ENCODE peak calls at places on chromosomes 6 and 20, in six cellular contexts. F is GM20000, Q is NB4, N is HFF-Myc, V is spleen, G is choroid plexus epithelial cell. D is an unnamed sample.

GRCh38 chr6:4017847-4018193 is 61.1 kb downstream of the FAM217A start:
- DNase-seq in V (no peak), Q (peak), F (peak), N (no peak), G (peak), D (peak)

GRCh38 chr6:149064026-149065017 is 253.2 kb upstream of the TAB2 start:
- DNase-seq in G (no peak), V (no peak), N (no peak), F (no peak), Q (no peak), D (no peak)

GRCh38 chr6:53857318-53858094 is 62.7 kb downstream of the LRRC1 start:
- DNase-seq in G (no peak), V (no peak), Q (no peak), F (no peak), N (no peak), D (no peak)

GRCh38 chr6:6875818-6876470 is 231.8 kb upstream of the RREB1 start:
- DNase-seq in F (no peak), Q (peak), N (no peak), G (peak), V (no peak), D (no peak)

GRCh38 chr20:52999040-52999439 is 26.9 kb downstream of the TSHZ2 start:
- DNase-seq in N (no peak), F (no peak), Q (no peak), G (no peak), V (no peak), D (no peak)

GRCh38 chr20:33674294-33675126 is at the start of gene NECAB3:
- DNase-seq in G (peak), V (peak), Q (peak), N (no peak), F (peak), D (peak)

GRCh38 chr6:10621847-10622246 is 72.6 kb downstream of the C6orf52 start:
- DNase-seq in G (no peak), F (no peak), Q (no peak), N (no peak), V (no peak), D (no peak)

GRCh38 chr6:148192310-148192709 is 150.3 kb upstream of the SASH1 start:
- DNase-seq in F (no peak), N (peak), V (no peak), Q (no peak), G (no peak), D (no peak)

GRCh38 chr6:16286151-16286522 is 47.8 kb downstream of the GMPR start:
- DNase-seq in N (peak), V (no peak), G (peak), F (peak), Q (peak), D (peak)

GRCh38 chr20:14830899-14831298 is 493.5 kb upstream of the FLRT3 start:
- DNase-seq in V (no peak), N (no peak), F (no peak), G (no peak), Q (no peak), D (no peak)
- TF ChIP-seq CTCF in V (no peak), N (no peak), F (no peak), G (no peak), Q (no peak), D (no peak)

GRCh38 chr6:25748049-25748448 is 6.5 kb upstream of the SLC17A4 start:
- DNase-seq in G (no peak), Q (no peak), V (no peak), F (no peak), N (no peak), D (no peak)

GRCh38 chr6:25745836-25746235 is 8.7 kb upstream of the SLC17A4 start:
- DNase-seq in F (no peak), G (no peak), V (no peak), N (no peak), Q (no peak), D (no peak)

GRCh38 chr6:25749837-25750236 is 4.7 kb upstream of the SLC17A4 start:
- DNase-seq in V (no peak), G (no peak), Q (peak), F (no peak), N (no peak), D (no peak)

GRCh38 chr6:25747477-25747876 is 7.1 kb upstream of the SLC17A4 start:
- DNase-seq in V (no peak), Q (no peak), G (no peak), F (no peak), N (no peak), D (no peak)

DNA sequence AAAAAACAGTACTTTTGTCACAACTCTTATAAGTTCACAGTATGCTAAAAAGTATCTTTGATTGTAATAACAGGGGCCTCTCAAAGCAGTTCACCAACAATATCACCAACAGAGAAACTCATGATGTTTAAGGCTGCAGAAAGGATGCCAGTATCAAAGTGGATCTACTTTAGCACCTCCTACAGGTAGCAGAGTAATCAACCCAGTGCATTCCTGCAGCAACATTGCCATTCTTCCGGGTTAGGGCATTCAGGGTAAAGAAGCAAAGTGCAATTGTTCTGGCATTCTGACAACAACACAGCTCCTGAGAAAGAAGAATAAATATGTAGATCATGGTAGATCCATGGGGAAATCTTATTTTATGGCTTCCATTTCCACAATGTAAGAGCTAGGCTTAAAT is 7.6 kb upstream of the SLC17A4 start:
- DNase-seq in F (no peak), V (no peak), Q (no peak), N (no peak), G (no peak), D (no peak)
- TF ChIP-seq CTCF in F (no peak), V (no peak), Q (no peak), N (no peak), G (no peak), D (no peak)

GRCh38 chr6:155154158-155154830 is 109.5 kb upstream of the CLDN20 start:
- DNase-seq in F (no peak), G (peak), V (no peak), Q (peak), N (peak), D (no peak)

GRCh38 chr6:155147958-155148663 is 115.7 kb upstream of the CLDN20 start:
- DNase-seq in N (no peak), F (no peak), G (no peak), V (no peak), Q (no peak), D (no peak)

GRCh38 chr6:155150967-155151671 is 112.7 kb upstream of the CLDN20 start:
- DNase-seq in F (no peak), G (no peak), Q (no peak), N (no peak), V (no peak), D (no peak)

GRCh38 chr6:155155787-155156447 is 107.9 kb upstream of the CLDN20 start:
- DNase-seq in F (no peak), V (no peak), N (no peak), Q (no peak), G (no peak), D (no peak)

GRCh38 chr6:155152211-155153076 is 111.4 kb upstream of the CLDN20 start:
- DNase-seq in N (no peak), V (no peak), F (no peak), G (no peak), Q (peak), D (no peak)
- TF ChIP-seq CTCF in N (peak), V (no peak), F (no peak), G (peak), Q (peak), D (peak)

DNA sequence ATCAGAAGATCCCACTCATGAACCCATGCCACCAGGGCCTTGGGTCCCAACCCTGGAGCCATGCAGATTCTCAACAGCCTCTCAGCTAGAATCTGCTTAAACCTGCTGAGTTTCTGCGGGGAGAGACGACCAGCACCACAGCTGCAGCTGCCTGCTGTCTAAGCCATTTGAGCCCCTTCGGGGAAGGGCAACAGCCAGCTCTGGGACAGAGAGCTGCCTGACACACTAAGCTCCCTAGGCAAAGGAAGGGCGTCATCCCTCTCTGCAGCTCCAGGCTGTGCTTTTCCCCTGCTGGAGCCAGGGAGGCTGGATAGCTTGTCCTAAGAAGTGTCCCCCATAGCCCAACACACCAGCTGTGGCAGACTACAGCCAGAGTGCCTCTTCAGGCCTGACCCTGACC is 182.5 kb downstream of the OTOR start:
- DNase-seq in V (no peak), Q (no peak), F (no peak), N (no peak), G (no peak), D (no peak)
- TF ChIP-seq CTCF in V (no peak), Q (no peak), F (no peak), N (no peak), G (no peak), D (no peak)

GRCh38 chr6:156686940-156687874 is 90.0 kb upstream of the ARID1B start:
- DNase-seq in G (peak), F (peak), N (peak), V (peak), Q (peak), D (peak)
- TF ChIP-seq CTCF in G (no peak), F (no peak), N (no peak), V (no peak), Q (no peak), D (no peak)

GRCh38 chr6:55674672-55675071 is 95.7 kb upstream of the HMGCLL1 start:
- DNase-seq in V (no peak), Q (no peak), N (no peak), F (no peak), G (no peak), D (no peak)

GRCh38 chr6:55668625-55669024 is 89.6 kb upstream of the HMGCLL1 start:
- DNase-seq in G (peak), Q (no peak), V (no peak), N (no peak), F (no peak), D (no peak)

GRCh38 chr6:55669133-55669532 is 90.1 kb upstream of the HMGCLL1 start:
- DNase-seq in N (no peak), Q (no peak), G (no peak), V (no peak), F (no peak), D (no peak)

GRCh38 chr6:55666811-55667210 is 87.8 kb upstream of the HMGCLL1 start:
- DNase-seq in Q (no peak), N (no peak), V (no peak), G (no peak), F (no peak), D (no peak)

DNA sequence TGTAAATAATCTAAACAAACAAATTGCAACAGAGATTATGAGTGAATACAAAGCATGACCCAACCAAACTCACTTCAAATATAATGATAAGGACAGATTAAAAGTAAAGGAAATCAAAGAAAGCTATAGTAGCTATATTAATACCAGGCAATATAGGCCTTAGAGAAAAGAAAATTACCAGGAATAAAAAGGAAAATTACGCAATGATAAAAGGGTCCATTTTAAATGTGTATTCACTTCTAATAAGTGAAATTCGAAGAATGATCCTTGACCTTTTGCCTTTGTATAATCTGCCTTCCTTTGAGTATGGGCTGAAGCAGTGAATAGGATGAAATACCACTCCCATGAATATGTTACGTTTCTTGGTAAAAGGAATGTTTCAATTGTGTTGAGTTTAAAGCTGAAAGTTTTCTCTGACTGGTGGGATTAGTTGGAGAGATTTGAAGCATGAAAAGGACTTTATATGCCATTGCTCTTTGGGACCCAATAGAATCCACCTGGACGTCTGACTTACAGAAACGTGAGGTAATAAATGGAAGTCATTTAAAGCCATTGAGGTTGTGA is 91.9 kb upstream of the HMGCLL1 start:
- DNase-seq in N (no peak), G (no peak), Q (no peak), V (no peak), F (no peak), D (no peak)
- TF ChIP-seq CTCF in N (no peak), G (no peak), Q (no peak), V (no peak), F (no peak), D (no peak)

DNA sequence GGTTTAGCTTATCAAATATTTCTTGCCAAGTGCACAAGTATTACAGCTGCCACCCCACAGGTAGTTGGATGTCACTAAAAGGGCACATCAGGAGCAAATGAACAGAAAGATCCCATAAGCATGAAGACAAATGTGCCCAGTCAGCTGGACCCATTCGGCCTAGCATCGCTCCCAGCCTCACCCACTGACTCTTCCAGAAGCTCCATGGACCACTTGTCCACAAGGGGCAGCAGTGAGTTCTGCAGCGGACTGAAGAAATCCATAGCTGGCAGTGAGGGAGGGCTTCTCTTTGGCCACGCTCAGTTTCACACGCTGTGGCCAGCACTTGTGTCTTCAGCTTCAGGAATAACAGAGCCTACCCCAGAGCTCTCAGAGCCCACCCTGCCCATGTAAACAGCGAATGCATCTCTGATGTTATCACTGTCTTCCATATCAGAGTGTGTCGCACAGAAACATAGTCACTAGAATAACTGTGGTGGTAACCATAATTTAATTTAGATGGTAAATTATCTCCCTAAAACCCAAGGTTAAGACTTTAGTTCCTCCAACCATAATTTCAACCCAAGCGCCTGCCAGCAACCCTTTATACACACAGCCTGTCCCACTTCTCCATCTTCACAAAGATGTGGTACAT is 15.8 kb downstream of the CGA start:
- DNase-seq in Q (peak), F (peak), V (peak), N (peak), G (peak), D (peak)
- TF ChIP-seq CTCF in Q (peak), F (peak), V (peak), N (peak), G (peak), D (peak)

DNA sequence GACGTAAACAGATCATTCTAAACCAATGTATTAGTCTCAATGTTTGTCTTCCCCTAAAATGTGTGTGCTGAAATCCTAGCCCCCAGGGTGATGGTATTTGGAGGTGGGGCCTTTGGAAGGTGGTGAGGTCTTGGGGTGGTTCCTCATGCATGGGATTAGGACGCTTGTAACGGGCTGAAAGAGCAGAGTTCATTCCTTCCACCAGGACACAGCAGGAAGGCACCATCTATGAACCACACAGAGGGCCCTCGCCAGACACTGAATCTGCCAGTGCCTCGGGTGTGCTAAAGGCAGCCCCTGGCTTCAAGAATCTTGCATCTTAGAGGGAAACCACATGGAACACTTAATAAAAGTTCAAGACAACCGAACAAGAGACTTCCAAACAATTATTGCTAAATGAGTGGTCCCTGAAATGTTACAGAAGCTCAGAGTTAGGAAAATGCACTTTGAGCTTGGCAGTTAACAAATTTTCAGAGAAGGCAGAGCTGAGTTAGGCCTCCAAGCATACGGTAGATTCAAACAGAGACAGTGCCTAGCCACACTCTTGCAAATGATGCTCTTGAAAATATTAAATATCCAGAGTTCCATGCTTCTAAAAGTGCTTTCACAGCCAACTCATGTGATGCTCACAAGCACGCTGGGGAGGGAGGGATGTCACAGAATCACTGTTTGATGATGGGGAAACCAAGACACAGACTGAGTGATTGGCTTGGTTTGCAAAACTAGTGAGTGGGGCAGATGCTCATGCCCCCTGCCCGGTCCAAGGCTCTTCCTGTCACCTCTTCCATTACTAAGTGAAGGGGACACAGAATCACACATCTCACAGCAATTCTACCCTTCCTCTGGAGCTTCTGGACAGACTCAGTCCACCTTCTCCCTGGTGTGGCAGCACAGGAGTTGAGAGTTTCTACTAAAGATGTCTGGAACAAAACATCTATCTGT is 27.4 kb downstream of the TBC1D7 start:
- DNase-seq in Q (no peak), F (no peak), G (no peak), N (no peak), V (no peak), D (no peak)
- TF ChIP-seq CTCF in Q (no peak), F (no peak), G (no peak), N (no peak), V (no peak), D (no peak)

DNA sequence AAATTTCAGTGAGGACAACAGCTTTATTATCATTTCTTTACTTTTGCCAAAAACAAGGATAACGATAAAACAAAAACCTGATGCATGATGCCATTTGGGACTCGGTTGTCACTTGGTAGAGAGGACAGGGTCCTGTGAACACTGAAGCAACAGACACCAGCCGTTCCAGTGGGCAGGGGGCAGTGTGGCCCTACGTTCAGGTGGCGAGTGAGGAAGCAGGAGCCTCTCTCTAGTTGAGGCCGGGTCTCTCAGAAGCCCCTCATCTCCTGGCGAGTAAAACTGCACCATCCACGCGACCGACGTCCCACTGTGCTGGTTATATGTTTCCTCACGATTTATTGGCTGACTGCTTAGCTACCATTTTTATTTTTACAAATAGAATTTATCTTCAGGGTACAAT is 231.6 kb downstream of the THBS2 start:
- DNase-seq in Q (no peak), V (no peak), G (no peak), N (no peak), F (no peak), D (no peak)
- TF ChIP-seq CTCF in Q (no peak), V (no peak), G (peak), N (no peak), F (no peak), D (no peak)

DNA sequence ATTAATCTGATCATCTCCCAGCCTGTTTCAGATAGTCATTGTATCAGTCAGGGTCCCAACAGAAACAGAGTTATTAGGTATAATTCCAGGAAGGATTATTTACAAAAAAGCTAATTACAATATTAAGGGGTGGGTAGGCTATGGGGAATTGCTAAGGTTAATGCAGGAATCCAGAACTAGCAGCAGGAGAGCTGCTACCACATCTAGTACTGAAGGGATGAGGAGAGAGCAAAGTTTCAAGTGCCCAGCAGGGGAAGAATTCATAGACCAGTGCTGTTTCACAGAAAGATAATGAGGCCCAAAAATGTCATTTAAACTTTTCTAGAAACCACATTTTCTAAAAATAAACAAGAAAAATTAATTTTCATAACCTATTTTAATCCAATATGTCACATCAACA is 284.2 kb downstream of the HACE1 start:
- DNase-seq in Q (no peak), F (no peak), N (no peak), G (no peak), V (no peak), D (no peak)
- TF ChIP-seq CTCF in Q (no peak), F (no peak), N (no peak), G (no peak), V (no peak), D (no peak)